ENCODE peak calls at places on chromosomes 3 and 15, in eight cellular contexts. S is GM12878, W is HepG2, P is K562, T is A549, M is HCT116, J is H1, B is endothelial cell of umbilical vein. L is an unnamed sample.

GRCh38 chr15:77830041-77830440 is 197.3 kb upstream of the LINGO1 start:
- DNase-seq in S (no peak), W (no peak), P (no peak), T (no peak), M (peak; percentile 6), J (no peak), B (no peak), L (peak; percentile 62)

GRCh38 chr3:28699283-28699682 is 350.7 kb upstream of the AZI2 start:
- DNase-seq in S (no peak), W (no peak), P (no peak), T (no peak), M (no peak), J (no peak), B (no peak), L (no peak)

GRCh38 chr15:88620995-88621772 is at the start of gene AEN:
- DNase-seq in S (peak; percentile 86), W (peak; percentile 92), P (peak; percentile 99), T (peak; percentile 98), M (peak; percentile 88), J (peak; percentile 95), B (peak; percentile 98), L (peak; percentile 95)

GRCh38 chr3:127760361-127760760 is 62.0 kb downstream of the MGLL start:
- DNase-seq in S (no peak), W (no peak), P (no peak), T (no peak), M (no peak), J (no peak), B (no peak), L (no peak)

GRCh38 chr3:189790658-189791057 is 159.5 kb downstream of the TP63 start:
- DNase-seq in S (no peak), W (no peak), P (no peak), T (no peak), M (no peak), J (no peak), B (peak; percentile 74), L (no peak)

GRCh38 chr3:127718916-127719290 is 46.2 kb downstream of the ABTB1 start:
- DNase-seq in S (no peak), W (no peak), P (no peak), T (no peak), M (no peak), J (no peak), B (no peak), L (no peak)

GRCh38 chr3:67006460-67006859 is 8.4 kb downstream of the KBTBD8 start:
- DNase-seq in S (no peak), W (no peak), P (no peak), T (no peak), M (no peak), J (no peak), B (no peak), L (peak; percentile 96)

GRCh38 chr3:104273046-104273649 is 1093.6 kb upstream of the ALCAM start:
- DNase-seq in S (no peak), W (peak; percentile 31), P (no peak), T (no peak), M (peak; percentile 19), J (no peak), B (peak; percentile 34), L (peak; percentile 53)

GRCh38 chr3:188349276-188349962 is 195.5 kb downstream of the LPP start:
- DNase-seq in S (no peak), W (no peak), P (no peak), T (no peak), M (peak; percentile 22), J (no peak), B (no peak), L (no peak)

GRCh38 chr15:77697893-77698292 is 65.2 kb upstream of the LINGO1 start:
- DNase-seq in S (no peak), W (no peak), P (no peak), T (no peak), M (no peak), J (no peak), B (no peak), L (no peak)

GRCh38 chr3:194399166-194399565 is at the start of gene GP5:
- DNase-seq in S (no peak), W (no peak), P (no peak), T (no peak), M (no peak), J (no peak), B (no peak), L (no peak)

GRCh38 chr3:72354486-72354885 is 493.8 kb downstream of the SHQ1 start:
- DNase-seq in S (no peak), W (no peak), P (no peak), T (no peak), M (no peak), J (no peak), B (no peak), L (no peak)

GRCh38 chr3:77709158-77709557 is 669.3 kb downstream of the ROBO2 start:
- DNase-seq in S (no peak), W (no peak), P (no peak), T (no peak), M (no peak), J (no peak), B (no peak), L (no peak)

GRCh38 chr3:22383285-22383684 is 632.3 kb upstream of the ZNF385D start:
- DNase-seq in S (no peak), W (no peak), P (no peak), T (no peak), M (no peak), J (no peak), B (no peak), L (no peak)

GRCh38 chr3:41653575-41654239 is 308.2 kb downstream of the ULK4 start:
- DNase-seq in S (no peak), W (no peak), P (no peak), T (no peak), M (no peak), J (no peak), B (peak; percentile 12), L (peak; percentile 12)

GRCh38 chr3:125310623-125311076 is 64.5 kb downstream of the ZNF148 start:
- DNase-seq in S (peak; percentile 33), W (peak; percentile 5), P (no peak), T (no peak), M (no peak), J (no peak), B (no peak), L (no peak)

GRCh38 chr15:47711654-47712053 is 5.7 kb upstream of the SEMA6D start:
- DNase-seq in S (no peak), W (peak; percentile 1), P (no peak), T (no peak), M (no peak), J (no peak), B (peak; percentile 26), L (no peak)

GRCh38 chr3:94440767-94441493 is 378.1 kb downstream of the NSUN3 start:
- DNase-seq in S (no peak), W (peak; percentile 17), P (no peak), T (peak; percentile 6), M (no peak), J (no peak), B (peak; percentile 83), L (peak; percentile 89)

GRCh38 chr15:40911139-40911538 is 16.9 kb downstream of the VPS18 start:
- DNase-seq in S (no peak), W (no peak), P (no peak), T (no peak), M (no peak), J (no peak), B (no peak), L (no peak)
- H3K4me2 ChIP-seq in S (no peak overlapping the region), W (peak overlapping the region; percentile 84), P (no peak overlapping the region), T (no peak overlapping the region), M (no peak overlapping the region), J (peak overlapping the region; percentile 1), B (no peak overlapping the region), L (no peak overlapping the region)

DNA sequence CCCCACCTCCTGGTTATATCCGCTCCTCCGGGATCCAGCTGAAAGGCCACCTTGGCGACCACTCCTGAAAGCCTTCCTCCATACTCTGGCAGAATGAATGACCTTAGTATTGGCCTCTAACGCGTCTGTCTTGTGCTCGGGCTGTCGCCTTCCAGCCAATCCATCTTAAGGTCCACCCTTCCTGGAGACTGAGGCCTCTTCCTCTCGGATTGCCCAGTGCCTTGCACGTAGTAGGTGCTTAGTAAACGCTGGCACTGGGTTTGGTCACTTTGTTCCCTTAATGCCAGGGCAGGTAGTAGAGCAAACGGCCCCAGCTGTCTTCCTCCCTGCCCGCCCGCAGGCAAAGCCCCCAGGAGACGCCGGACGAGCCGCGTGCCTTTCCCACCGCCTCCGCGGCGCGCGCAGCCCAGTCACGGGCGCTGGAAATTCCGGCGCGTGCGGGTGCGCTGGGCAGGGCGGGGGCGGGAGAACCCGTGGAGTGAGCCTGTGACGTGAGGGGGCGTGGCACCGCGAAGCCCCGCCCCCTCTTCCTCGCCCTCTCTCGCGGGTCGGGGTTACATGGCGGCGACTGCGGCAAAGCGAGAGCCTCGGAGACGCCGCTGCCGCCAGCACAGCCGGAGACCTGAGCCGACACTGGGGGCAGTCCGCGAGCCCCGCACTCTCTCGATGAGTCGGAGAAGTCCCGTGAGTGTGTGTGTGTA is at the start of gene MAPK6:
- DNase-seq in S (peak; percentile 71), W (peak; percentile 80), P (peak; percentile 97), T (peak; percentile 95), M (peak; percentile 81), J (peak; percentile 73), B (peak; percentile 93), L (peak; percentile 93)
- TF ChIP-seq POLR2A in S (peak; percentile 88), W (peak; percentile 81), P (peak; percentile 85), T (peak; percentile 79), M (peak; percentile 44), J (peak; percentile 86), B (peak; percentile 75), L (peak; percentile 97)

DNA sequence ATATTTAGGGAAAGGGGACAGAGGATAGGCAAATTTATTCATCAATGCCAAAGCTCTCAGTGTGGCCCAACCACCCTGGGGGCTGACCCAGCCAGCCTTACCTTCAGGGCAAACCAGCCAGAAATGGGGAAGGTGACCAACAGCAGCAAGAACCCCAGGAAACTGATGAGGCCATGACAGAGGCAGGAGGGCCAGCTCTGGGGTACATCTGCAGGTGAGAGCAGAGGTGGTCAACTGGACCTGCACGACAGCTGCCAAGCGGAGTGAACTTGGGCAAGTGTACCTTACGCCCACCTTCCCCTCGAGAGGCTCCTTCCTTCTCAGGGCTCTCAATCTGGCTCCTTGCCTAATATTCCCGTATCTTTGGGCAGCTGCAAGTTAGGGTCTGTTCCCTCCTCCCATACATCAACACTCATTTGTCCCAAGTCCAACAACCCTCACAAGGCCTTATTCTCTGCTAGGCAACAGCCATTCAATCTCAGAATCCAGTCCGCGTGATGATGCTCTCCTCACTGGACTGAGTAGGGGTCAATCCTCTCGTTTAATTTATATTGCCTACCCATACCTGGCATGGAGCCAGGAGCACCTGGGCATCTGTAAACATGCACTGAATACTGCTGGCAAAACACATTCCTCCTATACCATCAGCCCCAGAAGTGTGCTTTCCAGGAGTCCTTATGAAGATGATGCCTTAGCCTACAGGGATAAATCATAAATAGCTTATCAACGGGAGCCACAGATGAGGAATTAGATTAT is 1.7 kb downstream of the STOML1 start:
- DNase-seq in S (no peak), W (no peak), P (no peak), T (no peak), M (no peak), J (no peak), B (no peak), L (no peak)
- H3K27ac ChIP-seq in S (no peak overlapping the region), W (no peak overlapping the region), P (no peak overlapping the region), T (no peak overlapping the region), M (no peak overlapping the region), J (no peak overlapping the region), B (peak overlapping the region; percentile 4), L (no peak overlapping the region)

DNA sequence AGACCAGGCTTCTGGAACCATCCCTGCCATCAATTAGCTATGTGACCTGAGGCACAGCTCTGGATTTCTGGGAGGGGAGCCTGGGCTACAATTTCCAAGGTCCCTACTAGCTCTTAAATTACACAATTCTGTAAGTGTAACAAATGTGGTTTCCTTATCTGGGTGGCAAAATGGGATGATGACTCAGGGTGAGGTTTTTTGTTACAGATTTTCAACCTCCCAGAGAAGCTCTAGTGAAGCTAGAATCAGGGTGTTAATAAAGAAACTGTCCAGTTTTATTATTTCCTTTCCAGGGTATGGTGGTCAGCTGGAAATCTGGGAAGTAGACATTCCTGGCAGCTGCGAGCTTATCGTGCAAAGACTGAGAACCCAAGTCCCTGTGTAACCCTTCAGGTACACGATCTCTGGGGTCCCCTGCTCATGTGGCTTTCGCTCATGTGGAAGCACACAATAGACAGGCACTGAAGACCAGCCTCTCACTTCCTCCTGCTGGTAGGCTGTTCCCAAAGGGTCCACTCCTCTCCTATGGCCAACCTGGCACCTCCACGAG is 7.3 kb downstream of the RAB27A start:
- DNase-seq in S (no peak), W (no peak), P (peak; percentile 41), T (no peak), M (no peak), J (no peak), B (peak; percentile 49), L (peak; percentile 84)
- H3K4me2 ChIP-seq in S (peak overlapping the region; percentile 33), W (no peak overlapping the region), P (peak overlapping the region; percentile 72), T (no peak overlapping the region), M (no peak overlapping the region), J (no peak overlapping the region), B (peak overlapping the region; percentile 35), L (peak overlapping the region; percentile 68)

L was measured in IMR-90.